ENCODE peak calls at places on chromosomes 5 and 9, in six cellular contexts. One of them, this sample, is unnamed.

GRCh38 chr5:15285901-15286583 is 213.9 kb upstream of the FBXL7 start:
- DNase-seq in tibial artery: no peak
- DNase-seq in heart left ventricle: peak; percentile 28
- DNase-seq in dorsolateral prefrontal cortex: no peak
- DNase-seq in coronary artery: no peak
- DNase-seq in uterus: no peak
- DNase-seq in this sample: no peak

GRCh38 chr5:67052034-67052433 is 144.6 kb downstream of the CD180 start:
- DNase-seq in coronary artery: no peak
- DNase-seq in uterus: no peak
- DNase-seq in dorsolateral prefrontal cortex: no peak
- DNase-seq in tibial artery: no peak
- DNase-seq in heart left ventricle: no peak
- DNase-seq in this sample: no peak

GRCh38 chr9:134650431-134651190 is 9.0 kb downstream of the COL5A1 start:
- DNase-seq in tibial artery: no peak
- DNase-seq in dorsolateral prefrontal cortex: no peak
- DNase-seq in heart left ventricle: no peak
- DNase-seq in uterus: no peak
- DNase-seq in coronary artery: no peak
- DNase-seq in this sample: no peak

GRCh38 chr9:108665856-108666784 is 189.7 kb downstream of the ACTL7B start:
- DNase-seq in coronary artery: no peak
- DNase-seq in dorsolateral prefrontal cortex: no peak
- DNase-seq in heart left ventricle: no peak
- DNase-seq in uterus: no peak
- DNase-seq in tibial artery: no peak
- DNase-seq in this sample: no peak

GRCh38 chr5:1169608-1170115 is 31.7 kb upstream of the SLC6A19 start:
- DNase-seq in uterus: no peak
- DNase-seq in heart left ventricle: no peak
- DNase-seq in coronary artery: no peak
- DNase-seq in tibial artery: no peak
- DNase-seq in dorsolateral prefrontal cortex: no peak
- DNase-seq in this sample: no peak

GRCh38 chr9:88342246-88342645 is 46.0 kb upstream of the SPIN1 start:
- DNase-seq in tibial artery: no peak
- DNase-seq in heart left ventricle: no peak
- DNase-seq in dorsolateral prefrontal cortex: no peak
- DNase-seq in uterus: no peak
- DNase-seq in coronary artery: no peak
- DNase-seq in this sample: no peak

GRCh38 chr9:133048595-133048994 is 13.2 kb upstream of the CEL start:
- DNase-seq in coronary artery: no peak
- DNase-seq in tibial artery: no peak
- DNase-seq in dorsolateral prefrontal cortex: no peak
- DNase-seq in heart left ventricle: no peak
- DNase-seq in uterus: no peak
- DNase-seq in this sample: no peak

GRCh38 chr9:84136119-84136868 is 155.7 kb downstream of the RMI1 start:
- DNase-seq in heart left ventricle: no peak
- DNase-seq in dorsolateral prefrontal cortex: no peak
- DNase-seq in uterus: no peak
- DNase-seq in tibial artery: no peak
- DNase-seq in coronary artery: no peak
- DNase-seq in this sample: no peak

GRCh38 chr5:96595300-96596090 is 66.7 kb upstream of the CAST start:
- DNase-seq in tibial artery: no peak
- DNase-seq in coronary artery: no peak
- DNase-seq in heart left ventricle: no peak
- DNase-seq in uterus: no peak
- DNase-seq in dorsolateral prefrontal cortex: no peak
- DNase-seq in this sample: no peak

DNA sequence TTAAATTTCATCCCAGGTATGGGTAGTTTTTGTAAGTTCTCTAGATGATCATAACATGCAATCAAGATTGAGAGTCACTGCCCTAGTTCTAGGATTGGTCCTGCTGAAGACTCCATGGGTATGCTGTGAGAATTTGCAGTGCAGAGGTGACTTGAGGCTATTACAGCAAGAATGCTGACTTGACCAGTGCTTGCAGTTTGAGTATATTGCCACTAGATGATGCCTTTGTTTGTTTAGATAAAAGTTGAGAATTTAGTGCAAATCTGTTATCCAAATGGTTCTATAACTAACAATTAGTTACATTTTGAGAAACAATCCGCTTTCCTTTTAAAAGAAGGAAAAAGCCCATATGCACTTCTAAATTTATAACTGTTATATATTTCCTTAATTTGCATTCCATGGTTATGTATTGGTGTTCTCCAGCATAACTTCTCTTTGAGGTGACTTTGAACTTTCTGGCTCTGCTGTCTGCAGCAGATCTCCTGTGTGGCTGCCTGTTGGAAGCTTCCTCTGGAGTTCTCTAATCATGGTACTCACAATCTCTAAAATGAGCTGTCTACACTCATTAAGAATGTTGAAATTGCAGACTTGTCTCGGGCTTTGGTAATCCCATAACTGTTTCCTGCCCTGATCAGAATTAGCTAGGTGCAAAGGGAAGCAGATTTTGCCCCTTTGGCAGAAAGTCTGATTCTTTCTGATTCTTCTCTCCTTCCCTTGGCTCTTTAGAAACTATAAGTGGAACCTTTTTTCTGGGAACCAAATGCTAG is 24.9 kb downstream of the MELK start:
- DNase-seq in tibial artery: no peak
- DNase-seq in uterus: no peak
- DNase-seq in heart left ventricle: no peak
- DNase-seq in dorsolateral prefrontal cortex: no peak
- DNase-seq in coronary artery: no peak
- DNase-seq in this sample: no peak
- TF ChIP-seq CTCF in tibial artery: peak; percentile 11
- TF ChIP-seq CTCF in uterus: no peak
- TF ChIP-seq CTCF in heart left ventricle: peak; percentile 14
- TF ChIP-seq CTCF in dorsolateral prefrontal cortex: peak; percentile 36
- TF ChIP-seq CTCF in coronary artery: no peak
- TF ChIP-seq CTCF in this sample: peak; percentile 65

DNA sequence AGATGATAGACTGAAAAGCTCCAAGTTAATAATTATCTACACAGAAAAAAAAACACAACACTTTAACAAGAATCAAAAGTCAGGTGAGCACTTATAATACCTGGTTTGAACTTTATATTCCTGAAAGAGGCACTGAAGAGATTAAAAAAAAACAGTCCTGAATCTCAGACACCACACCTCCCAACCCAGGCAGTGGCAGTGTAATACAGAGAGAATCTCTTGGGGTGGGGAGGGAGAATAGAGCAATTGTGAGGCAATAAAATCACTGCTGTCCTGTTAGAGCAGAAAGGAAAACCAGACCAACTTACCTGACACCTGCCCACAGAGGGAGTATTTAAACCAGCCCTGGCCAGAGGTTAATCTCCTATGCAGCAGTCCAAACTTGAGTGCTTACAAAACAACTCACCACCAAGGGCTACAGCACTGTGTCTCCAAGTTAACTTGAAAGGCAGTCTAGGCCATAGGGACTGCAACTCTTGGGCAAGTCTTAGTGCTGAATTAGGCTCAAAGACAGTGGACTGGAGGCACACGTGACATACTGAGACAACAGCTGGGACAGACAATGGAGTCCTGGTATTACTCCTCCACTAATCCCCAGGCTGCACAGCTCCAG is 54.2 kb downstream of the SLCO4C1 start:
- DNase-seq in tibial artery: no peak
- DNase-seq in coronary artery: no peak
- DNase-seq in heart left ventricle: no peak
- DNase-seq in dorsolateral prefrontal cortex: no peak
- DNase-seq in uterus: no peak
- DNase-seq in this sample: no peak
- TF ChIP-seq CTCF in tibial artery: no peak
- TF ChIP-seq CTCF in coronary artery: no peak
- TF ChIP-seq CTCF in heart left ventricle: no peak
- TF ChIP-seq CTCF in dorsolateral prefrontal cortex: no peak
- TF ChIP-seq CTCF in uterus: no peak
- TF ChIP-seq CTCF in this sample: no peak

GRCh38 chr5:142601432-142601831 is 84.5 kb downstream of the FGF1 start:
- DNase-seq in coronary artery: no peak
- DNase-seq in tibial artery: no peak
- DNase-seq in heart left ventricle: no peak
- DNase-seq in uterus: no peak
- DNase-seq in dorsolateral prefrontal cortex: no peak
- DNase-seq in this sample: no peak
- TF ChIP-seq CTCF in coronary artery: no peak
- TF ChIP-seq CTCF in tibial artery: no peak
- TF ChIP-seq CTCF in heart left ventricle: no peak
- TF ChIP-seq CTCF in uterus: no peak
- TF ChIP-seq CTCF in dorsolateral prefrontal cortex: peak; percentile 22
- TF ChIP-seq CTCF in this sample: peak; percentile 29

GRCh38 chr9:130689937-130690700 is 3.5 kb upstream of the EXOSC2 start:
- DNase-seq in uterus: peak; percentile 93
- DNase-seq in coronary artery: peak; percentile 81
- DNase-seq in heart left ventricle: peak; percentile 75
- DNase-seq in dorsolateral prefrontal cortex: no peak
- DNase-seq in tibial artery: peak; percentile 76
- DNase-seq in this sample: no peak

GRCh38 chr9:130693426-130694191 is at the start of gene EXOSC2:
- DNase-seq in heart left ventricle: peak; percentile 98
- DNase-seq in tibial artery: peak; percentile 99
- DNase-seq in uterus: peak; percentile 99
- DNase-seq in coronary artery: peak; percentile 98
- DNase-seq in dorsolateral prefrontal cortex: peak; percentile 98
- DNase-seq in this sample: peak; percentile 97

GRCh38 chr9:130693101-130693425 is 517 bp upstream of the EXOSC2 start:
- DNase-seq in uterus: no peak
- DNase-seq in dorsolateral prefrontal cortex: no peak
- DNase-seq in tibial artery: no peak
- DNase-seq in heart left ventricle: no peak
- DNase-seq in coronary artery: no peak
- DNase-seq in this sample: no peak

GRCh38 chr9:130694205-130694604 is 625 bp downstream of the EXOSC2 start:
- DNase-seq in uterus: no peak
- DNase-seq in tibial artery: no peak
- DNase-seq in dorsolateral prefrontal cortex: no peak
- DNase-seq in heart left ventricle: no peak
- DNase-seq in coronary artery: no peak
- DNase-seq in this sample: no peak

GRCh38 chr9:130692365-130692764 is 1.2 kb upstream of the EXOSC2 start:
- DNase-seq in tibial artery: no peak
- DNase-seq in uterus: no peak
- DNase-seq in coronary artery: no peak
- DNase-seq in heart left ventricle: no peak
- DNase-seq in dorsolateral prefrontal cortex: no peak
- DNase-seq in this sample: no peak
- TF ChIP-seq CTCF in tibial artery: no peak
- TF ChIP-seq CTCF in uterus: no peak
- TF ChIP-seq CTCF in coronary artery: no peak
- TF ChIP-seq CTCF in heart left ventricle: no peak
- TF ChIP-seq CTCF in dorsolateral prefrontal cortex: no peak
- TF ChIP-seq CTCF in this sample: no peak

GRCh38 chr5:147234825-147235635 is at the start of gene STK32A:
- DNase-seq in uterus: peak; percentile 36
- DNase-seq in coronary artery: peak; percentile 78
- DNase-seq in tibial artery: peak; percentile 43
- DNase-seq in dorsolateral prefrontal cortex: no peak
- DNase-seq in heart left ventricle: no peak
- DNase-seq in this sample: no peak
- TF ChIP-seq CTCF in uterus: no peak
- TF ChIP-seq CTCF in coronary artery: no peak
- TF ChIP-seq CTCF in tibial artery: no peak
- TF ChIP-seq CTCF in dorsolateral prefrontal cortex: no peak
- TF ChIP-seq CTCF in heart left ventricle: no peak
- TF ChIP-seq CTCF in this sample: no peak

GRCh38 chr9:22970434-22970975 is 523.9 kb downstream of the DMRTA1 start:
- DNase-seq in uterus: no peak
- DNase-seq in tibial artery: no peak
- DNase-seq in dorsolateral prefrontal cortex: no peak
- DNase-seq in coronary artery: no peak
- DNase-seq in heart left ventricle: no peak
- DNase-seq in this sample: no peak
- TF ChIP-seq CTCF in uterus: no peak
- TF ChIP-seq CTCF in tibial artery: no peak
- TF ChIP-seq CTCF in dorsolateral prefrontal cortex: no peak
- TF ChIP-seq CTCF in coronary artery: no peak
- TF ChIP-seq CTCF in heart left ventricle: no peak
- TF ChIP-seq CTCF in this sample: no peak

GRCh38 chr5:132754947-132755346 is 7.7 kb downstream of the CCNI2 start:
- DNase-seq in tibial artery: no peak
- DNase-seq in coronary artery: no peak
- DNase-seq in uterus: no peak
- DNase-seq in heart left ventricle: no peak
- DNase-seq in dorsolateral prefrontal cortex: no peak
- DNase-seq in this sample: peak; percentile 40
- TF ChIP-seq CTCF in tibial artery: peak; percentile 22
- TF ChIP-seq CTCF in coronary artery: no peak
- TF ChIP-seq CTCF in uterus: no peak
- TF ChIP-seq CTCF in heart left ventricle: peak; percentile 18
- TF ChIP-seq CTCF in dorsolateral prefrontal cortex: peak; percentile 41
- TF ChIP-seq CTCF in this sample: peak; percentile 26

GRCh38 chr5:168432903-168433302 is 53.4 kb upstream of the RARS1 start:
- DNase-seq in dorsolateral prefrontal cortex: no peak
- DNase-seq in tibial artery: no peak
- DNase-seq in heart left ventricle: no peak
- DNase-seq in coronary artery: no peak
- DNase-seq in uterus: no peak
- DNase-seq in this sample: no peak

GRCh38 chr5:168428552-168428951 is 57.7 kb upstream of the RARS1 start:
- DNase-seq in dorsolateral prefrontal cortex: no peak
- DNase-seq in uterus: no peak
- DNase-seq in coronary artery: no peak
- DNase-seq in heart left ventricle: no peak
- DNase-seq in tibial artery: no peak
- DNase-seq in this sample: no peak

GRCh38 chr5:168426864-168427172 is 59.5 kb upstream of the RARS1 start:
- DNase-seq in heart left ventricle: no peak
- DNase-seq in uterus: no peak
- DNase-seq in tibial artery: no peak
- DNase-seq in dorsolateral prefrontal cortex: no peak
- DNase-seq in coronary artery: no peak
- DNase-seq in this sample: no peak

GRCh38 chr5:168427224-168427623 is 59.0 kb upstream of the RARS1 start:
- DNase-seq in coronary artery: no peak
- DNase-seq in tibial artery: no peak
- DNase-seq in heart left ventricle: no peak
- DNase-seq in dorsolateral prefrontal cortex: no peak
- DNase-seq in uterus: no peak
- DNase-seq in this sample: no peak

DNA sequence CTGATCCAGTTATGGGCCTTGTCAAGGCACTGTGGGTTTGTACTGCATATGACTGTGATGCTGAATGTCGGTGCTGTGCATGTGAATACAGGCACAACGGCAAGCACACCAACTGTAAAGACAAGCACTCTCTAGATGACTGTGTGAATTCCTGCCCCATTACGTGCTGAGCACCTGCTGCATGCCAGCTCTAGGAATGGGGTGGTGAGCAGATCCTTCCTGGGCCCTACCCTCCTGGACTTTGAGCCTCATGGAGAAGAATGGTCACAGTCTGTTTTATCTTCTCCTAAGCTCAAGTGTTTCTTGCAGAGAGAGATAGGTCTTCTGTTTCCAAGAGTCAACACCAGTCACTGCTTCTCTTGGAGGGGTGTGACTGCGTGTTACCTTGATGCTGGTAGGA is 56.0 kb upstream of the RARS1 start:
- DNase-seq in coronary artery: no peak
- DNase-seq in tibial artery: no peak
- DNase-seq in heart left ventricle: no peak
- DNase-seq in dorsolateral prefrontal cortex: no peak
- DNase-seq in uterus: no peak
- DNase-seq in this sample: no peak
- TF ChIP-seq CTCF in coronary artery: no peak
- TF ChIP-seq CTCF in tibial artery: no peak
- TF ChIP-seq CTCF in heart left ventricle: no peak
- TF ChIP-seq CTCF in dorsolateral prefrontal cortex: no peak
- TF ChIP-seq CTCF in uterus: no peak
- TF ChIP-seq CTCF in this sample: no peak

This sample was measured in osteocyte.